ENCODE peak calls at places on chromosomes 12 and 14, in five cellular contexts. V is cardiac fibroblast, Y is omental fat pad, A is astrocyte of the spinal cord, C is H9. G is an unnamed sample.

GRCh38 chr14:62654641-62655040 is 390.6 kb downstream of the KCNH5 start:
- DNase-seq in V (peak; percentile 33), Y (no peak), A (peak; percentile 44), C (no peak), G (no peak)

GRCh38 chr14:92400579-92401444 is 77.8 kb downstream of the SLC24A4 start:
- DNase-seq in V (no peak), Y (no peak), A (no peak), C (no peak), G (no peak)

GRCh38 chr12:23950011-23950774 is 723 bp upstream of the SOX5 start:
- DNase-seq in V (peak; percentile 32), Y (no peak), A (peak; percentile 46), C (peak; percentile 38), G (no peak)

GRCh38 chr12:1360812-1361211 is 233.6 kb downstream of the FBXL14 start:
- DNase-seq in V (peak; percentile 67), Y (no peak), A (peak; percentile 67), C (no peak), G (no peak)

GRCh38 chr14:99357856-99358390 is 85.9 kb upstream of the BCL11B start:
- DNase-seq in V (no peak), Y (no peak), A (no peak), C (no peak), G (no peak)

GRCh38 chr14:76829650-76830421 is 3.6 kb downstream of the LRRC74A start:
- DNase-seq in V (peak; percentile 47), Y (no peak), A (no peak), C (no peak), G (no peak)

GRCh38 chr12:83827860-83828259 is 1084.7 kb downstream of the SLC6A15 start:
- DNase-seq in V (no peak), Y (no peak), A (no peak), C (peak; percentile 83), G (no peak)

GRCh38 chr12:9699269-9699897 is 29.9 kb downstream of the CLEC2D start:
- DNase-seq in V (no peak), Y (no peak), A (no peak), C (no peak), G (no peak)

GRCh38 chr12:121992059-121992879 is 29.4 kb upstream of the BCL7A start:
- DNase-seq in V (peak; percentile 99), Y (no peak), A (peak; percentile 97), C (no peak), G (no peak)

GRCh38 chr12:12247584-12247983 is 19.3 kb downstream of the LRP6 start:
- DNase-seq in V (no peak), Y (no peak), A (no peak), C (no peak), G (no peak)

GRCh38 chr12:31478898-31479297 is 112.0 kb downstream of the DENND5B start:
- DNase-seq in V (no peak), Y (no peak), A (no peak), C (no peak), G (no peak)

GRCh38 chr12:31478425-31478824 is 112.5 kb downstream of the DENND5B start:
- DNase-seq in V (no peak), Y (no peak), A (no peak), C (no peak), G (no peak)

GRCh38 chr12:31482816-31483215 is 108.1 kb downstream of the DENND5B start:
- DNase-seq in V (peak; percentile 48), Y (no peak), A (peak; percentile 44), C (no peak), G (no peak)

GRCh38 chr12:31479516-31480210 is 111.3 kb downstream of the DENND5B start:
- DNase-seq in V (no peak), Y (no peak), A (no peak), C (no peak), G (no peak)

GRCh38 chr12:31481415-31481814 is 109.5 kb downstream of the DENND5B start:
- DNase-seq in V (no peak), Y (no peak), A (no peak), C (no peak), G (no peak)
- TF ChIP-seq CTCF in V (no peak), Y (no peak), A (no peak), C (no peak), G (no peak)

GRCh38 chr14:60184597-60185555 is 19.7 kb upstream of the DHRS7 start:
- DNase-seq in V (no peak), Y (no peak), A (no peak), C (no peak), G (no peak)

GRCh38 chr14:60183724-60184596 is 18.8 kb upstream of the DHRS7 start:
- DNase-seq in V (peak; percentile 85), Y (no peak), A (peak; percentile 79), C (no peak), G (no peak)

GRCh38 chr14:60188696-60189095 is 23.5 kb upstream of the DHRS7 start:
- DNase-seq in V (no peak), Y (no peak), A (no peak), C (no peak), G (no peak)

GRCh38 chr14:60189923-60190840 is 25.0 kb upstream of the DHRS7 start:
- DNase-seq in V (no peak), Y (no peak), A (no peak), C (no peak), G (no peak)

DNA sequence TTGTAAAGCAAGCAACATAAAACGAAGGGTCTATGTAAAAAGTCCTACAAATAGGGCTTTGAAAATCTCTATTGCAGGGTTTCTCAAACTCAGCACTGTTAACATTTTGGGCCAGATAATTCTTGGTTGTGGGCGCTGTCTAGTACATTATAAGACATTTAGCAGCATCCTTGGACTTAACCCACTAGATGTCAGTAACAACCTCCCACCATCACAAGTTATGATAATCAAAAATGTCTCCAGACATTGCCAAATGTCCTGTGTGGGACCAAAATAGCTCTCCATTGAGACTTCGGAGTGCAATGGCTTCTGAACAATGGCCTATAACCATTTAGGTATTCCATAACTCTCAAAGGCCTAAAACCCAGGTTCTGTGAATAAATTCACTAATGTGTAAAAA is 22.9 kb upstream of the DHRS7 start:
- DNase-seq in V (peak; percentile 22), Y (no peak), A (no peak), C (no peak), G (no peak)
- TF ChIP-seq CTCF in V (no peak), Y (no peak), A (peak; percentile 25), C (no peak), G (peak; percentile 45)

GRCh38 chr12:54232790-54233189 is 44.0 kb upstream of the SMUG1 start:
- DNase-seq in V (peak; percentile 75), Y (no peak), A (peak; percentile 52), C (no peak), G (no peak)
- TF ChIP-seq CTCF in V (peak; percentile 26), Y (no peak), A (no peak), C (peak; percentile 47), G (peak; percentile 36)

GRCh38 chr14:79274641-79275366 is 936.5 kb downstream of the DIO2 start:
- DNase-seq in V (peak; percentile 5), Y (no peak), A (no peak), C (no peak), G (no peak)
- TF ChIP-seq CTCF in V (peak; percentile 25), Y (no peak), A (peak; percentile 26), C (peak; percentile 18), G (peak; percentile 49)

GRCh38 chr12:110251381-110251780 is 29.7 kb upstream of the ATP2A2 start:
- DNase-seq in V (no peak), Y (no peak), A (no peak), C (no peak), G (no peak)
- TF ChIP-seq CTCF in V (no peak), Y (no peak), A (no peak), C (no peak), G (no peak)

GRCh38 chr12:46400406-46400805 is 27.8 kb upstream of the SLC38A2 start:
- DNase-seq in V (peak; percentile 57), Y (no peak), A (no peak), C (no peak), G (no peak)

GRCh38 chr12:46402451-46402850 is 29.9 kb upstream of the SLC38A2 start:
- DNase-seq in V (peak; percentile 59), Y (no peak), A (peak; percentile 92), C (no peak), G (no peak)

GRCh38 chr12:46402861-46403731 is 30.5 kb upstream of the SLC38A2 start:
- DNase-seq in V (no peak), Y (no peak), A (peak; percentile 67), C (no peak), G (no peak)

GRCh38 chr12:46403732-46404097 is 31.1 kb upstream of the SLC38A2 start:
- DNase-seq in V (no peak), Y (no peak), A (no peak), C (no peak), G (no peak)

GRCh38 chr12:46401703-46402102 is 29.1 kb upstream of the SLC38A2 start:
- DNase-seq in V (peak; percentile 52), Y (no peak), A (peak; percentile 61), C (no peak), G (no peak)
- TF ChIP-seq CTCF in V (peak; percentile 50), Y (no peak), A (no peak), C (peak; percentile 28), G (no peak)

DNA sequence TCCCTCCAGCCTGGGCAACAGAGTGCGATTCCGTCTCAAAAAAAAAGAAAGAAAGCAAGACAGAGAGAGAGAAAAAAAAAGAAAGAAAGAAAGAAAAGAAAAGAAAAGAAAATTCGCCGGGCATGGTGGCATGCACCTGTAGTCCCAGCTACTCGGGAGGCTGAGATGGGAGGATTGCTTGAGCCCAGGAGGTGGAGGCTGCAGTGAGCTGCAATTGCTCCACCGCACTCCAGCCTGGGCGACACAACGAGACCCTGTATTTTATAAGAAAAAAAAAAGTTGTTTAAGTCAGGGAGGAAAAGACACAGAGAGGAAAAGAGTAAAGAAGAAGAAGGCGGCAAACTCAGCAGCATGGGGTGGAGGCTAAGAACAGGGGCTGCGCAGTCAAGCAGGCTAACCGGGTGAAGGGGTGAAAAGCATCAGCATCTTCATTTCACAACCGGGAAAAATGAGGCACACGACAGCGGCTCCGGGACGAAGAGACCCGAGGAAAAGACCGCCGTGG is 557 bp upstream of the FICD start:
- DNase-seq in V (no peak), Y (no peak), A (no peak), C (no peak), G (no peak)
- TF ChIP-seq CTCF in V (no peak), Y (no peak), A (no peak), C (no peak), G (no peak)

GRCh38 chr14:104738375-104739019 is 14.4 kb upstream of the SIVA1 start:
- DNase-seq in V (no peak), Y (no peak), A (no peak), C (no peak), G (no peak)

GRCh38 chr14:104734601-104734990 is 10.6 kb downstream of the ADSS1 start:
- DNase-seq in V (no peak), Y (no peak), A (no peak), C (no peak), G (no peak)

GRCh38 chr14:104734051-104734587 is 10.1 kb downstream of the ADSS1 start:
- DNase-seq in V (no peak), Y (no peak), A (no peak), C (no peak), G (no peak)

GRCh38 chr14:104734991-104735779 is 11.2 kb downstream of the ADSS1 start:
- DNase-seq in V (no peak), Y (no peak), A (no peak), C (no peak), G (no peak)

GRCh38 chr14:104735830-104736642 is 12.0 kb downstream of the ADSS1 start:
- DNase-seq in V (peak; percentile 81), Y (no peak), A (no peak), C (no peak), G (peak; percentile 89)
- TF ChIP-seq CTCF in V (no peak), Y (no peak), A (no peak), C (no peak), G (no peak)

G was measured in osteocyte.